ENCODE peak calls at places on chromosomes 2 and 18, in eight cellular contexts. One of them, this sample, is unnamed.

GRCh38 chr2:164826293-164827243 is 15.1 kb downstream of the COBLL1 start:
- DNase-seq in psoas muscle: no peak
- DNase-seq in pancreas: peak
- DNase-seq in MM.1S: peak
- DNase-seq in right atrium auricular region: no peak
- DNase-seq in WERI-Rb-1: no peak
- DNase-seq in CD8-positive, alpha-beta T cell: no peak
- DNase-seq in thoracic aorta: peak
- DNase-seq in this sample: peak

GRCh38 chr2:46989491-46990230 is 74.1 kb upstream of the MCFD2 start:
- DNase-seq in psoas muscle: no peak
- DNase-seq in pancreas: no peak
- DNase-seq in MM.1S: no peak
- DNase-seq in right atrium auricular region: no peak
- DNase-seq in WERI-Rb-1: peak
- DNase-seq in CD8-positive, alpha-beta T cell: no peak
- DNase-seq in thoracic aorta: no peak
- DNase-seq in this sample: no peak

GRCh38 chr2:46555011-46555410 is 75.6 kb downstream of the TMEM247 start:
- DNase-seq in psoas muscle: no peak
- DNase-seq in pancreas: no peak
- DNase-seq in MM.1S: no peak
- DNase-seq in right atrium auricular region: no peak
- DNase-seq in WERI-Rb-1: no peak
- DNase-seq in CD8-positive, alpha-beta T cell: no peak
- DNase-seq in thoracic aorta: no peak
- DNase-seq in this sample: no peak

GRCh38 chr18:50193796-50194622 is 938 bp downstream of the MYO5B start:
- DNase-seq in psoas muscle: no peak
- DNase-seq in pancreas: peak
- DNase-seq in MM.1S: peak
- DNase-seq in right atrium auricular region: no peak
- DNase-seq in WERI-Rb-1: no peak
- DNase-seq in CD8-positive, alpha-beta T cell: no peak
- DNase-seq in thoracic aorta: no peak
- DNase-seq in this sample: no peak

GRCh38 chr2:192741889-192742288 is 547.2 kb upstream of the TMEFF2 start:
- DNase-seq in psoas muscle: no peak
- DNase-seq in pancreas: no peak
- DNase-seq in MM.1S: no peak
- DNase-seq in right atrium auricular region: no peak
- DNase-seq in WERI-Rb-1: no peak
- DNase-seq in CD8-positive, alpha-beta T cell: no peak
- DNase-seq in thoracic aorta: no peak
- DNase-seq in this sample: no peak

GRCh38 chr2:207502199-207502598 is 27.6 kb upstream of the CREB1 start:
- DNase-seq in psoas muscle: no peak
- DNase-seq in pancreas: no peak
- DNase-seq in MM.1S: no peak
- DNase-seq in right atrium auricular region: no peak
- DNase-seq in WERI-Rb-1: no peak
- DNase-seq in CD8-positive, alpha-beta T cell: no peak
- DNase-seq in thoracic aorta: no peak
- DNase-seq in this sample: no peak

GRCh38 chr18:14074187-14074586 is 58.0 kb downstream of the ZNF519 start:
- DNase-seq in psoas muscle: no peak
- DNase-seq in pancreas: no peak
- DNase-seq in MM.1S: no peak
- DNase-seq in right atrium auricular region: no peak
- DNase-seq in WERI-Rb-1: peak
- DNase-seq in CD8-positive, alpha-beta T cell: no peak
- DNase-seq in thoracic aorta: no peak
- DNase-seq in this sample: no peak

GRCh38 chr2:31675485-31675901 is 94.8 kb upstream of the SRD5A2 start:
- DNase-seq in psoas muscle: no peak
- DNase-seq in pancreas: no peak
- DNase-seq in MM.1S: no peak
- DNase-seq in right atrium auricular region: no peak
- DNase-seq in WERI-Rb-1: peak
- DNase-seq in CD8-positive, alpha-beta T cell: no peak
- DNase-seq in thoracic aorta: no peak
- DNase-seq in this sample: no peak

GRCh38 chr18:9482790-9483189 is 7.5 kb downstream of the RALBP1 start:
- DNase-seq in psoas muscle: no peak
- DNase-seq in pancreas: no peak
- DNase-seq in MM.1S: no peak
- DNase-seq in right atrium auricular region: no peak
- DNase-seq in WERI-Rb-1: peak
- DNase-seq in CD8-positive, alpha-beta T cell: no peak
- DNase-seq in thoracic aorta: no peak
- DNase-seq in this sample: no peak

GRCh38 chr2:125721072-125721721 is 934.8 kb upstream of the GYPC start:
- DNase-seq in psoas muscle: no peak
- DNase-seq in pancreas: no peak
- DNase-seq in MM.1S: no peak
- DNase-seq in right atrium auricular region: no peak
- DNase-seq in WERI-Rb-1: no peak
- DNase-seq in CD8-positive, alpha-beta T cell: no peak
- DNase-seq in thoracic aorta: no peak
- DNase-seq in this sample: peak

GRCh38 chr2:50181212-50181611 is 850.7 kb downstream of the NRXN1 start:
- DNase-seq in psoas muscle: no peak
- DNase-seq in pancreas: no peak
- DNase-seq in MM.1S: no peak
- DNase-seq in right atrium auricular region: no peak
- DNase-seq in WERI-Rb-1: no peak
- DNase-seq in CD8-positive, alpha-beta T cell: no peak
- DNase-seq in thoracic aorta: no peak
- DNase-seq in this sample: no peak

GRCh38 chr2:171723724-171724683 is 36.7 kb downstream of the DYNC1I2 start:
- DNase-seq in psoas muscle: no peak
- DNase-seq in pancreas: no peak
- DNase-seq in MM.1S: no peak
- DNase-seq in right atrium auricular region: no peak
- DNase-seq in WERI-Rb-1: peak
- DNase-seq in CD8-positive, alpha-beta T cell: no peak
- DNase-seq in thoracic aorta: no peak
- DNase-seq in this sample: no peak

GRCh38 chr2:70508711-70509462 is 44.7 kb downstream of the TGFA start:
- DNase-seq in psoas muscle: no peak
- DNase-seq in pancreas: no peak
- DNase-seq in MM.1S: no peak
- DNase-seq in right atrium auricular region: no peak
- DNase-seq in WERI-Rb-1: no peak
- DNase-seq in CD8-positive, alpha-beta T cell: no peak
- DNase-seq in thoracic aorta: no peak
- DNase-seq in this sample: no peak

GRCh38 chr2:134522856-134523460 is 195.8 kb downstream of the TMEM163 start:
- DNase-seq in psoas muscle: no peak
- DNase-seq in pancreas: no peak
- DNase-seq in MM.1S: no peak
- DNase-seq in right atrium auricular region: no peak
- DNase-seq in WERI-Rb-1: peak
- DNase-seq in CD8-positive, alpha-beta T cell: no peak
- DNase-seq in thoracic aorta: no peak
- DNase-seq in this sample: no peak

GRCh38 chr18:13813271-13813849 is 10.6 kb upstream of the MC5R start:
- DNase-seq in psoas muscle: no peak
- DNase-seq in pancreas: peak
- DNase-seq in MM.1S: peak
- DNase-seq in right atrium auricular region: peak
- DNase-seq in WERI-Rb-1: peak
- DNase-seq in CD8-positive, alpha-beta T cell: peak
- DNase-seq in thoracic aorta: no peak
- DNase-seq in this sample: no peak

GRCh38 chr2:223600056-223600455 is 2.1 kb downstream of the SCG2 start:
- DNase-seq in psoas muscle: no peak
- DNase-seq in pancreas: no peak
- DNase-seq in MM.1S: no peak
- DNase-seq in right atrium auricular region: no peak
- DNase-seq in WERI-Rb-1: no peak
- DNase-seq in CD8-positive, alpha-beta T cell: no peak
- DNase-seq in thoracic aorta: no peak
- DNase-seq in this sample: no peak

GRCh38 chr18:40365526-40365925 is 1589.5 kb upstream of the PIK3C3 start:
- DNase-seq in psoas muscle: no peak
- DNase-seq in pancreas: no peak
- DNase-seq in MM.1S: no peak
- DNase-seq in right atrium auricular region: no peak
- DNase-seq in WERI-Rb-1: no peak
- DNase-seq in CD8-positive, alpha-beta T cell: no peak
- DNase-seq in thoracic aorta: no peak
- DNase-seq in this sample: no peak

GRCh38 chr2:145854039-145854755 is 1334.3 kb upstream of the ZEB2 start:
- DNase-seq in psoas muscle: no peak
- DNase-seq in pancreas: no peak
- DNase-seq in MM.1S: no peak
- DNase-seq in right atrium auricular region: no peak
- DNase-seq in WERI-Rb-1: no peak
- DNase-seq in CD8-positive, alpha-beta T cell: no peak
- DNase-seq in thoracic aorta: no peak
- DNase-seq in this sample: no peak
- H3K27ac ChIP-seq in psoas muscle: no peak
- H3K27ac ChIP-seq in pancreas: no peak
- H3K27ac ChIP-seq in MM.1S: no peak
- H3K27ac ChIP-seq in right atrium auricular region: no peak
- H3K27ac ChIP-seq in WERI-Rb-1: no peak
- H3K27ac ChIP-seq in CD8-positive, alpha-beta T cell: no peak
- H3K27ac ChIP-seq in thoracic aorta: no peak
- H3K27ac ChIP-seq in this sample: no peak

DNA sequence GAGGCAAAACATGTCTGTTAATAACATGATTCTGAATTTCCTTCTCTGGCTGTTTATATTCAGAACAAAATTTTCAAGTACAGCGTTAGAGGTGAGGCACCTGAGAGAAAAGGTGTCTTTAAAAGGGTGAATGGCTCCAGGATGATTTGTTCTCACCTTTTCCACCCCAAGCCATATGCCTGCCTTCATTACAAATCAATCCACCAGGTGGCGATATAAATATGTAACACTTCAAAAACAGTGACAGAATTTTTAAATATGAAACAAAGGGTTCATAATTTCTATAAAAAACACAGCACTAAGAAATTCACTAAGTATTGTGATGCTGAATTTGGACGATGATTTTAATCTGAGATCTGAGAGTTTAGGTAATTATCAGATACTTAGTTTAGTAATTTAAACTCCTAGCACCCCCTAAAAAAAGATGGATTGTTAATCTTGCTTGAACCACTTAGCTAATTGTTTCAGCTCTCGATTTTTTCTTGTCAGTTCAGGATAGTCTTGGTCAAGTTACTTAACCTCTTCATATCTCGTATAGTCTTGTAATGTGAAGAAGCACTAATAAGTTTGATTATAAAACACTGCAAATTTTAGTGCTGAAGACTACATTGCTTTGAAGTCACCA is 528.8 kb downstream of the CPS1 start:
- DNase-seq in psoas muscle: no peak
- DNase-seq in pancreas: no peak
- DNase-seq in MM.1S: peak
- DNase-seq in right atrium auricular region: no peak
- DNase-seq in WERI-Rb-1: peak
- DNase-seq in CD8-positive, alpha-beta T cell: no peak
- DNase-seq in thoracic aorta: no peak
- DNase-seq in this sample: no peak
- TF ChIP-seq CTCF in psoas muscle: peak
- TF ChIP-seq CTCF in pancreas: peak
- TF ChIP-seq CTCF in MM.1S: peak
- TF ChIP-seq CTCF in right atrium auricular region: peak
- TF ChIP-seq CTCF in WERI-Rb-1: peak
- TF ChIP-seq CTCF in CD8-positive, alpha-beta T cell: peak
- TF ChIP-seq CTCF in thoracic aorta: peak
- TF ChIP-seq CTCF in this sample: peak

DNA sequence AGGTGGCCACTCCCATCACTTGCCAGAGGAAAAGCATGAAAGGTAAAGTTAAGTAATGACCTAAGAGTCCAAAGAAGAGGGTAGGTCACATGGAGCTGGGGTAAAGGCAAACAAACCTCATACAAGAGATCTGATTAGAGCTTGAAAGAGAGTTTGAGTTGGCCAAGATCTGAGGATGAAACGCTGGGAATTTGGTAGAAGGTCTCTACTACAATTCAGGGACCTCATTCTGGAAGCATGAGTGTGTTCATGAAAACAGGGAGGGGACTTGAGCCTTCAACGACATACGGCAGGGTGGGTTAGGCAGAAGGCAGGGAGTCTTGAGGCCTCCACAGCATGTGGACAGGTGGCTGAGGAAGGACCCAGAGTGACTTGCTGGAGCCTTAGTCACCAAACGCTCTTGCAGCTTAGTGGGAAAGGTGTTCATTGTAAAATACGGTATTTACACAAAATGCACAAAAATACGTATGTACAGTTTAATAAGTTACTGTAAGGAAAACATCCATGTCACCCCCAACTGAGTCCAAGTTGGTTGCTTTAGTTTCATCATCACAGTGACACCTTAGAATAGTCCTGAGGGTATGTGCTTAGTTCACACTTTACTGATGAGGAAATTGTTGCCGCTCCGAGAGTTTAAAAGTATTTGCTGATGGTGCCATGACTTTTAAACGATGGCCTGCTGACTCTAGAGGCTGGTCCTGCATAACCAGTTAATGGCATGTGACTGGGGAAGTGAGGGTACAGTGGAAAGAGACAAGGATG is 5.0 kb upstream of the FARP2 start:
- DNase-seq in psoas muscle: no peak
- DNase-seq in pancreas: no peak
- DNase-seq in MM.1S: no peak
- DNase-seq in right atrium auricular region: no peak
- DNase-seq in WERI-Rb-1: no peak
- DNase-seq in CD8-positive, alpha-beta T cell: no peak
- DNase-seq in thoracic aorta: no peak
- DNase-seq in this sample: no peak
- H3K27ac ChIP-seq in psoas muscle: no peak
- H3K27ac ChIP-seq in pancreas: peak
- H3K27ac ChIP-seq in MM.1S: no peak
- H3K27ac ChIP-seq in right atrium auricular region: no peak
- H3K27ac ChIP-seq in WERI-Rb-1: no peak
- H3K27ac ChIP-seq in CD8-positive, alpha-beta T cell: no peak
- H3K27ac ChIP-seq in thoracic aorta: no peak
- H3K27ac ChIP-seq in this sample: peak

GRCh38 chr2:48018480-48018879 is 112.2 kb upstream of the FBXO11 start:
- DNase-seq in psoas muscle: no peak
- DNase-seq in pancreas: no peak
- DNase-seq in MM.1S: no peak
- DNase-seq in right atrium auricular region: no peak
- DNase-seq in WERI-Rb-1: no peak
- DNase-seq in CD8-positive, alpha-beta T cell: no peak
- DNase-seq in thoracic aorta: no peak
- DNase-seq in this sample: no peak

GRCh38 chr2:48017136-48017535 is 110.8 kb upstream of the FBXO11 start:
- DNase-seq in psoas muscle: no peak
- DNase-seq in pancreas: no peak
- DNase-seq in MM.1S: no peak
- DNase-seq in right atrium auricular region: no peak
- DNase-seq in WERI-Rb-1: no peak
- DNase-seq in CD8-positive, alpha-beta T cell: no peak
- DNase-seq in thoracic aorta: no peak
- DNase-seq in this sample: no peak

DNA sequence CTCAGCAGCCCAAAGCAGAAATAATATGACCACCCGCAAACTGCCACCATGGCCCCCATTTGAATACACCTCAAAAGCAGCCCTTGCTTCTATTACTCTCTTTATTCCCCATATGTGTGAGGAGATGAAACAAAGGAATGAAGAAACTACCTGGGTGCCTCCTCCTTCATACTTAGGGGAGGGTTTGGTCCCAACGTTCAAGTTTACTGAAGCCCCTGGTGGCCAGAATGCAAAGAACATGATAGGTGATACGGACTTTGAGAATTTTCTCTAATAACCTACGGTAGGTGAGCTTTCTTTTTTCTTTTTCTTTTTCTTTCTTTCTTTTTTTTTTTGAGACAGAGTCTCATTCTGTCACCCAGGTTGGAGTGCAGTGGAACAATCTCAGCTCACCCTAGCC is 110.3 kb upstream of the FBXO11 start:
- DNase-seq in psoas muscle: no peak
- DNase-seq in pancreas: no peak
- DNase-seq in MM.1S: no peak
- DNase-seq in right atrium auricular region: no peak
- DNase-seq in WERI-Rb-1: no peak
- DNase-seq in CD8-positive, alpha-beta T cell: no peak
- DNase-seq in thoracic aorta: no peak
- DNase-seq in this sample: no peak
- TF ChIP-seq CTCF in psoas muscle: no peak
- TF ChIP-seq CTCF in pancreas: no peak
- TF ChIP-seq CTCF in MM.1S: no peak
- TF ChIP-seq CTCF in right atrium auricular region: no peak
- TF ChIP-seq CTCF in WERI-Rb-1: peak
- TF ChIP-seq CTCF in CD8-positive, alpha-beta T cell: no peak
- TF ChIP-seq CTCF in thoracic aorta: no peak
- TF ChIP-seq CTCF in this sample: no peak